ENCODE peak calls at places on chromosomes 1 and 21, in six cellular contexts. V is lower lobe of right lung, U is aorta, O is testis, J is breast epithelium, K is upper lobe of right lung. F is an unnamed sample. For H3K9me3 and H3K4me1, the result is how much of the 10 kb centered on the place peaks cover.

GRCh38 chr21:30839304-30839703 is 9.7 kb upstream of the KRTAP7-1 start:
- DNase-seq in V (no peak), U (no peak), O (peak), J (no peak), K (no peak), F (peak)

GRCh38 chr21:15400905-15401304 is 328.9 kb upstream of the USP25 start:
- DNase-seq in V (no peak), U (no peak), O (no peak), J (no peak), K (no peak), F (no peak)

GRCh38 chr1:193592325-193592724 is 405.9 kb upstream of the B3GALT2 start:
- DNase-seq in V (no peak), U (no peak), O (no peak), J (no peak), K (no peak), F (no peak)

GRCh38 chr1:171606402-171606941 is 15.6 kb upstream of the MYOCOS start:
- DNase-seq in V (no peak), U (no peak), O (no peak), J (no peak), K (no peak), F (no peak)

GRCh38 chr1:2290595-2291510 is 62.7 kb downstream of the SKI start:
- DNase-seq in V (peak), U (peak), O (peak), J (peak), K (peak), F (no peak)

GRCh38 chr1:109096110-109096509 is 5.5 kb downstream of the TMEM167B start:
- DNase-seq in V (no peak), U (no peak), O (peak), J (no peak), K (no peak), F (no peak)

GRCh38 chr1:175270361-175270760 is 77.8 kb upstream of the KIAA0040 start:
- DNase-seq in V (no peak), U (no peak), O (no peak), J (no peak), K (no peak), F (no peak)

GRCh38 chr1:27152004-27152828 is 2.7 kb downstream of the SLC9A1 start:
- DNase-seq in V (no peak), U (no peak), O (peak), J (no peak), K (no peak), F (no peak)

GRCh38 chr21:17921579-17922530 is 102.7 kb upstream of the C21orf91 start:
- DNase-seq in V (no peak), U (no peak), O (peak), J (no peak), K (no peak), F (no peak)

GRCh38 chr1:233518344-233518743 is 95.6 kb upstream of the KCNK1 start:
- DNase-seq in V (no peak), U (no peak), O (peak), J (no peak), K (no peak), F (peak)

GRCh38 chr1:30366914-30367313 is 356.5 kb downstream of the MATN1 start:
- DNase-seq in V (no peak), U (no peak), O (no peak), J (no peak), K (no peak), F (no peak)

GRCh38 chr21:32329331-32329730 is 30.7 kb downstream of the MRAP start:
- DNase-seq in V (no peak), U (peak), O (no peak), J (no peak), K (no peak), F (peak)

DNA sequence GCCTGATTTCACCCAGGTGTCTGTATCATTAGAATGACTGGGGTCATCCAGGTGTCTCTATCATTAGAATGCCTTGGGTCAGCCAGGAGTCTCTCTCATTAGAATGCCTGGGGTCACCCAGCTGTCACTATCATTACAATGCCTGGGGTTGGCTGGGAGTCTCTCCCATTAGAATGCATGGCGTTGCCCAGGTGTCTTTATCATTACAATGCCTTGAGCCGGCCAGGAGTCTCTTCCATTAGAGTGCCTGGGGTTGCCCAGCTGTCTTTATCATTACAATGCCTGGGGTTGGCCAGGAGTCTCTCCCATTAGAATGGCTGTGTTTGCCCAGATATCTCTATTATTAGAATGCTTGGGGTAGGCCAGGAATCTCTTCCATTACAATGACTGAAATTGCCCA is 61.6 kb downstream of the RNF187 start:
- DNase-seq in V (no peak), U (no peak), O (no peak), J (no peak), K (peak), F (no peak)
- H3K9me3 ChIP-seq in V (under half), U (under half), O (under half), J (under half), K (under half), F (under half)

GRCh38 chr1:107451735-107452134 is 310.9 kb downstream of the NTNG1 start:
- DNase-seq in V (no peak), U (no peak), O (no peak), J (no peak), K (no peak), F (no peak)
- H3K4me1 ChIP-seq in V (under half), U (under half), O (under half), J (under half), K (under half), F (under half)

GRCh38 chr1:162927421-162927820 is 66.4 kb upstream of the CCDC190 start:
- DNase-seq in V (no peak), U (no peak), O (no peak), J (no peak), K (no peak), F (no peak)

GRCh38 chr1:162926906-162927305 is 65.9 kb upstream of the CCDC190 start:
- DNase-seq in V (no peak), U (no peak), O (no peak), J (no peak), K (no peak), F (no peak)

GRCh38 chr1:162930532-162931438 is 69.8 kb upstream of the CCDC190 start:
- DNase-seq in V (no peak), U (peak), O (no peak), J (no peak), K (no peak), F (no peak)

GRCh38 chr1:162928141-162928540 is 67.2 kb upstream of the CCDC190 start:
- DNase-seq in V (no peak), U (no peak), O (no peak), J (no peak), K (no peak), F (no peak)

DNA sequence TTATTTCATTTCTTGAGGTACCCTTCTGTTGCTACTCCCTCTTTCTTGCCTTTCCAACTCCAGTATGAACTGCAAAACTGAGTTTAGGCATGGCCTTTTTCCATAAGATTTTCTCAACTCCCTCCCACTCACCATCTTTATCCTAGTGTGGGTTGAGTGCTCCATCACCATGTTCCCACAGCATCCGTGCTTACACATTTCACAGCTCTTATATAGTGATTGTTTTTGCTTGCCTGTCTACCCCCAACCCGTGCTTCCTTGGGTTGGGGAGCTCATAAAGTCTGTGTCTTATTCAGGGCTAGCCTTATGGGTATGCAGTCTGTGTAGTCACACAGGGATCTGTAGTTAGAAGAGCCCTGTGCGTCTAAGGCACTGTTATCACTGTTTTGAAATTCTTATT is 68.2 kb upstream of the CCDC190 start:
- DNase-seq in V (no peak), U (no peak), O (no peak), J (no peak), K (no peak), F (no peak)
- H3K4me3 ChIP-seq in V (no peak), U (no peak), O (no peak), J (no peak), K (no peak), F (no peak)

DNA sequence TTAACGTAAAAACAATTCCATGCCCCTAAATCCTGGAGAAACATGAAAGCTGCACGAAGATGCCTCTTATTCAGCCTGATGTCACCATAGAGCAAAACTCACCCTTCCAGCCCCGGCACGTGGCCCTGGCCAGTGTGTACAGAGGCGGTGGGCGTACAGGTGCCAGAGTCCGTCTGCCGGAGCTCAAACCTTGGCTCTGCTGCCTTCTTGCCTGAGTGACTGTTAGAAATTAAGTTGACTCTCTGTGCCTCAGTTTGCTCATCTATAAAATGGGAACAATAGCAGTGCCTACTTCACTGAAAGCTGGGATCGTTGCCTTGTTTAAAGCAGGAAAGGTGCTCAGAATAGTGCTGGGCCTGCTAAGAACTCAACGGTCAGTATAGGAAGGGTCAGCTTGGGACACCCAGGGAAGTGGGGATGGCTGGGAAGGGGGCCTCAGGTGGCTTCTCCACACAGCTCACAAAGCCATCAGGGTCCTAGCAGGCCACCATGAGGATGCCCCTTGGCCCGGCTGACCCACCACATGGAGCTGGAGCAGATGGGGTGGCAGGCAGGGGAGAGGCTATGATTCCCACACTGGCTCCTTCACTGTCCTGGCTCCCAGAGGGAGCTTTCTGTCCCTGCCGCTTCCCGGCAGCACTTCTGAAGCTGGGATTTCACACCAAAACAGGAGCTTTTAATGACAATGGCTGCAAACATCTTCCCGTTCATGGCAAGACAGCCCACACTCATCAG is 237.2 kb downstream of the NPHP4 start:
- DNase-seq in V (peak), U (peak), O (no peak), J (no peak), K (no peak), F (no peak)
- H3K9me3 ChIP-seq in V (under half), U (under half), O (under half), J (under half), K (under half), F (under half)

GRCh38 chr1:58570094-58570493 is 7.0 kb downstream of the TACSTD2 start:
- DNase-seq in V (no peak), U (no peak), O (no peak), J (no peak), K (no peak), F (no peak)
- H3K4me1 ChIP-seq in V (under half), U (under half), O (under half), J (under half), K (under half), F (under half)

GRCh38 chr21:35825370-35825769 is 235.0 kb downstream of the SETD4 start:
- DNase-seq in V (no peak), U (no peak), O (no peak), J (no peak), K (no peak), F (no peak)

GRCh38 chr21:35829014-35829525 is 231.3 kb downstream of the SETD4 start:
- DNase-seq in V (no peak), U (no peak), O (no peak), J (no peak), K (no peak), F (no peak)

GRCh38 chr21:35825954-35826353 is 234.4 kb downstream of the SETD4 start:
- DNase-seq in V (no peak), U (no peak), O (no peak), J (no peak), K (no peak), F (no peak)

GRCh38 chr21:35828161-35828560 is 232.2 kb downstream of the SETD4 start:
- DNase-seq in V (no peak), U (no peak), O (no peak), J (no peak), K (no peak), F (no peak)

DNA sequence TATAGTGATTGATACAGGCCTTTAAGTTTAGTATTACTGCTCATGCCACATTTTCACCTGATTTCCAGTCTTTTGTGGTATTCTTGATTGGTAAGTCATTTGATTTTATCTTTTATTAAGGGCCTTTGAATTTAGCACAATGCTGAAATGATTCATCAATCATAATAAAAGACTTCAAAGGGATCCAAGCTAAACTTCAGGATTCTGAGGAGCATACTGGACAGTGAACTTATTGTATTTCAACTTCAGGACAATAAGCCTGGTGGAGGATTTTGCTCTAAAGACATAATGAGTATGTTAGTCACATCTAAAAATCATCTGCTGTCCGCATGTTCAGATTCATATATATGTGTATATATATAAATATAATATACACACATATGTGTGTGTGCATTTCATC is 233.3 kb downstream of the SETD4 start:
- DNase-seq in V (no peak), U (no peak), O (no peak), J (no peak), K (no peak), F (no peak)
- H3K4me3 ChIP-seq in V (no peak), U (no peak), O (no peak), J (no peak), K (no peak), F (no peak)

GRCh38 chr1:152725261-152725660 is 17.3 kb downstream of the LCE4A start:
- DNase-seq in V (no peak), U (no peak), O (no peak), J (no peak), K (no peak), F (no peak)
- H3K9me3 ChIP-seq in V (under half), U (under half), O (under half), J (under half), K (under half), F (under half)

GRCh38 chr1:9239622-9240401 is 5.2 kb downstream of the H6PD start:
- DNase-seq in V (peak), U (peak), O (peak), J (peak), K (peak), F (no peak)
- H3K4me1 ChIP-seq in V (half or more), U (under half), O (half or more), J (under half), K (half or more), F (under half)

GRCh38 chr1:1085171-1085841 is 11.2 kb upstream of the RNF223 start:
- DNase-seq in V (no peak), U (no peak), O (no peak), J (no peak), K (peak), F (no peak)

GRCh38 chr1:1087351-1088035 is 13.4 kb upstream of the RNF223 start:
- DNase-seq in V (peak), U (no peak), O (no peak), J (no peak), K (peak), F (no peak)

GRCh38 chr1:1086911-1087341 is 12.8 kb upstream of the RNF223 start:
- DNase-seq in V (peak), U (no peak), O (no peak), J (no peak), K (peak), F (no peak)

GRCh38 chr1:1084372-1085170 is 10.5 kb upstream of the RNF223 start:
- DNase-seq in V (no peak), U (no peak), O (peak), J (no peak), K (peak), F (no peak)

DNA sequence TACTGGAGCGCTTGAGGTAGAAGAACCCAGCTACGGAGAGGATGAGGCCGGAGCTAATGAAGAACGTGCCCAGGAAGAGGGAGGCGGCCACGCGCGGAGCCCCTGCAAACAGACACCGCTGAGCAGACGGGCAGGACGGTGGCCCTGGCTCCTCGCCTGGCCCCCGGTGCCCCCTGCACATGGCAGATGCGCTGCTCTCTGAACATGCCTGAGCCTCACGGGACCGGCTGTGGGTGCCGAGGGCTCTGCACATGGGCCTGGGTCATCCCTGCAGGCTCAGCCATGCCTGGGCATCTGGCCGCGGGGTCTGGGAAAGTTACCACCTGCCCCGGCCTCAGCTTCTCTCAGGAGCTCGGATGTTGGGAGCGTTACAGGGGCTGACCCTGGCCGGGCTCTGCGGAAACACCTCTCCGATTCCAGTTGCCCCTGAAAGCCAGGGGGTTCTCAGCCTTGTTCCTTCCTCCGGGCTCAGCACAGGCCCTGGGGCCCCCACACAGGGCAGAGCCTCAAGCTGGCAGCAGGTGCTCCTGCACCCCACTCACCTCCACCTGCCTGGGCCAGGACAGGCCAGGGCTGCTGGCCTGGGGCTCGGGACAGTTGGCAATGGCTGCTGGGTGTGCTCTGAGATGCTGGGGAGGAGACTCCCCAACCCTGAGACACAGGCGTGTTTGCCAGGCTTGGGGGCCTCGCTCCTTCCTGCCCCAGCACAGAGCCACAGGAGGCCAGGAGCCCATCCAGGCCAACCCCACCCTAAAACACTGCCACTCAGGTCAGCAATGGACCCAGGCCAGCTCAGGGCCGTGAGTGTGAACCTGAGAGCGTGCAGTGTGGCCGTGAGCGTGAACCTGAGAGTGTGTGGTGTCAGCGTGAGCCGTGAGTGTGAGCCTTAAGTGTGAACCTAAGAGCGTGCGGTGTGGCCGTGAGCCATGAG is 12.1 kb upstream of the RNF223 start:
- DNase-seq in V (no peak), U (no peak), O (no peak), J (no peak), K (peak), F (no peak)
- H3K4me3 ChIP-seq in V (no peak), U (no peak), O (no peak), J (no peak), K (no peak), F (no peak)